ENCODE peak calls at places on chromosomes 4 and X, in ten cellular contexts. I is H54; Z is MV-4-11; Y is NCI-H1092; L is EL; G is stimulated activated CD8-positive, alpha-beta memory T cell treated with anti-CD3 and anti-CD28 coated beads, Interleukin-4, amount 100 ng/mL, for 4 hours; X is NCI-H345; B is smooth muscle cell of the brain vasculature; W is activated CD8-positive, alpha-beta memory T cell treated with anti-CD3 and anti-CD28 coated beads, Interleukin-2, amount 50 U/mL, for 4 hours; D is T-helper 2 cell. K is an unnamed sample.

GRCh38 chrX:19682712-19683331 is 167.5 kb upstream of the MAP3K15 start:
- DNase-seq in X (peak), B (peak), I (no peak), G (peak), D (peak), W (peak), Y (peak), Z (peak), L (peak), K (no peak)

GRCh38 chrX:49071877-49072711 is 1.7 kb downstream of the PRAF2 start:
- DNase-seq in Y (no peak), D (no peak), L (peak), I (no peak), Z (no peak), X (no peak), B (no peak), G (no peak), W (no peak), K (no peak)

GRCh38 chr4:111404673-111405072 is 740.6 kb upstream of the FAM241A start:
- DNase-seq in Y (no peak), D (no peak), L (no peak), W (no peak), Z (no peak), I (no peak), B (no peak), X (no peak), G (no peak), K (no peak)

GRCh38 chr4:181372014-181372413 is 871.2 kb upstream of the TENM3 start:
- DNase-seq in Z (no peak), W (no peak), Y (no peak), G (no peak), D (no peak), B (no peak), I (no peak), L (no peak), X (no peak), K (no peak)

GRCh38 chr4:153409412-153409811 is 56.7 kb upstream of the TMEM131L start:
- DNase-seq in L (peak), D (no peak), Y (no peak), B (no peak), W (no peak), G (no peak), Z (no peak), X (no peak), I (no peak), K (no peak)

GRCh38 chr4:178535939-178536579 is 1093.8 kb upstream of the AGA start:
- DNase-seq in Z (no peak), B (no peak), Y (no peak), I (no peak), D (no peak), X (no peak), G (no peak), W (no peak), L (no peak), K (no peak)

GRCh38 chr4:7402526-7402925 is 32.2 kb downstream of the PSAPL1 start:
- DNase-seq in B (no peak), D (no peak), W (no peak), Z (no peak), I (no peak), X (no peak), G (no peak), Y (no peak), L (no peak), K (no peak)

GRCh38 chr4:54961357-54961975 is 163.9 kb downstream of the KDR start:
- DNase-seq in Y (peak), G (no peak), I (no peak), B (no peak), D (no peak), X (peak), Z (peak), W (no peak), L (peak), K (no peak)

GRCh38 chrX:153592966-153593688 is 5.8 kb downstream of the CCNQ start:
- DNase-seq in Z (no peak), W (no peak), D (no peak), X (no peak), B (no peak), G (no peak), Y (peak), L (no peak), I (no peak), K (no peak)

GRCh38 chrX:153669901-153670731 is 3.5 kb downstream of the PNCK start:
- DNase-seq in X (no peak), L (no peak), W (no peak), Z (no peak), G (no peak), I (no peak), Y (no peak), D (no peak), B (no peak), K (no peak)

GRCh38 chrX:119984652-119985051 is 41.1 kb upstream of the NKAP start:
- DNase-seq in I (no peak), Y (no peak), L (no peak), B (no peak), X (no peak), W (no peak), D (no peak), Z (no peak), G (no peak), K (no peak)

GRCh38 chrX:112643721-112644120 is 36.0 kb downstream of the LHFPL1 start:
- DNase-seq in B (no peak), W (no peak), D (no peak), I (no peak), G (no peak), L (no peak), Z (peak), X (no peak), Y (no peak), K (no peak)

GRCh38 chr4:158295053-158295452 is 84.8 kb downstream of the TMEM144 start:
- DNase-seq in I (no peak), X (no peak), Z (no peak), G (no peak), B (no peak), W (no peak), Y (no peak), L (no peak), D (no peak), K (no peak)

GRCh38 chr4:107115185-107115847 is 79.2 kb upstream of the DKK2 start:
- DNase-seq in Y (no peak), D (no peak), B (peak), L (no peak), W (no peak), Z (no peak), G (no peak), I (no peak), X (no peak), K (no peak)

GRCh38 chr4:104524026-104524425 is 29.3 kb upstream of the CXXC4 start:
- DNase-seq in Z (no peak), L (no peak), W (no peak), G (no peak), B (no peak), D (no peak), Y (no peak), I (no peak), X (no peak), K (no peak)

GRCh38 chr4:40976343-40976742 is 226.6 kb downstream of the NSUN7 start:
- DNase-seq in L (peak), D (no peak), B (peak), I (no peak), X (peak), Y (peak), Z (no peak), G (no peak), W (no peak), K (no peak)

GRCh38 chr4:5883916-5884315 is 9.0 kb downstream of the CRMP1 start:
- DNase-seq in W (no peak), Z (no peak), I (no peak), G (no peak), D (no peak), X (no peak), B (no peak), Y (no peak), L (no peak), K (no peak)

GRCh38 chrX:2243913-2244460 is 256.8 kb downstream of the DHRSX start:
- DNase-seq in X (no peak), W (no peak), I (no peak), Y (no peak), L (peak), B (no peak), D (no peak), G (no peak), Z (no peak), K (no peak)

GRCh38 chrX:22032084-22032483 is at the start of gene PHEX:
- DNase-seq in G (no peak), B (no peak), Y (no peak), X (peak), Z (peak), W (no peak), L (no peak), D (no peak), I (no peak), K (no peak)

GRCh38 chr4:105598787-105599186 is 46.4 kb downstream of the ARHGEF38 start:
- DNase-seq in D (no peak), Y (no peak), L (peak), Z (no peak), B (no peak), G (no peak), I (no peak), X (no peak), W (no peak), K (no peak)

GRCh38 chr4:183403486-183403885 is 41.0 kb upstream of the CDKN2AIP start:
- DNase-seq in G (no peak), L (no peak), Y (no peak), X (no peak), I (no peak), Z (peak), W (no peak), B (no peak), D (no peak), K (no peak)

GRCh38 chr4:16082424-16083216 is 1.2 kb downstream of the PROM1 start:
- DNase-seq in G (no peak), B (no peak), I (no peak), X (peak), Z (no peak), D (no peak), L (peak), W (no peak), Y (peak), K (peak)

GRCh38 chr4:6916587-6917444 is 7.2 kb downstream of the TBC1D14 start:
- DNase-seq in W (peak), B (no peak), I (peak), Z (no peak), X (no peak), Y (no peak), D (peak), G (no peak), L (no peak), K (no peak)

GRCh38 chrX:130144509-130144908 is 21.1 kb downstream of the AIFM1 start:
- DNase-seq in B (no peak), L (peak), D (no peak), Z (no peak), W (no peak), G (no peak), I (no peak), Y (no peak), X (no peak), K (no peak)

GRCh38 chr4:76280488-76281441 is 25.8 kb upstream of the STBD1 start:
- DNase-seq in D (no peak), B (no peak), I (no peak), L (no peak), X (no peak), G (no peak), Y (no peak), Z (no peak), W (no peak), K (no peak)

GRCh38 chrX:111168314-111168713 is 72.3 kb downstream of the PAK3 start:
- DNase-seq in I (no peak), Y (peak), W (no peak), B (no peak), L (peak), D (no peak), G (no peak), X (peak), Z (peak), K (peak)

GRCh38 chrX:91434351-91435168 is at the start of gene PABPC5:
- DNase-seq in B (peak), L (no peak), I (no peak), D (no peak), X (peak), W (no peak), Z (no peak), G (no peak), Y (no peak), K (peak)

GRCh38 chr4:174658246-174658645 is 136.0 kb upstream of the HPGD start:
- DNase-seq in G (no peak), I (no peak), D (no peak), W (no peak), Z (no peak), X (no peak), Y (no peak), L (no peak), B (no peak), K (no peak)

GRCh38 chrX:39242187-39242586 is 440.9 kb downstream of the MID1IP1 start:
- DNase-seq in B (no peak), Y (peak), L (peak), Z (peak), X (peak), D (no peak), I (no peak), W (no peak), G (no peak), K (peak)

GRCh38 chr4:33386761-33387160 is 2666.6 kb downstream of the PCDH7 start:
- DNase-seq in L (no peak), W (no peak), Y (no peak), G (no peak), D (no peak), B (no peak), X (no peak), I (no peak), Z (no peak), K (no peak)

GRCh38 chr4:87838207-87838606 is 5.4 kb downstream of the MEPE start:
- DNase-seq in D (no peak), G (no peak), X (no peak), I (no peak), L (no peak), W (no peak), Y (no peak), B (no peak), Z (no peak), K (no peak)

GRCh38 chr4:1711055-1711905 is 839 bp downstream of the SLBP start:
- DNase-seq in D (peak), L (peak), B (no peak), Z (no peak), G (no peak), W (no peak), X (no peak), Y (no peak), I (no peak), K (no peak)